ENCODE peak calls at places on chromosomes 5 and 9, in eight cellular contexts. J, N, F, Z, T, R, Q and V are unnamed samples.

GRCh38 chr9:105283795-105284194 is 39.3 kb downstream of the SLC44A1 start:
- DNase-seq in Z (no peak), Q (no peak), F (no peak), T (no peak), R (no peak), N (no peak), J (no peak), V (no peak)

GRCh38 chr9:2923810-2924768 is 80.2 kb upstream of the PUM3 start:
- DNase-seq in N (no peak), R (no peak), J (no peak), Z (no peak), F (no peak), T (no peak), Q (no peak), V (no peak)

GRCh38 chr5:164998590-164998989 is 1493.2 kb downstream of the MAT2B start:
- DNase-seq in J (no peak), R (no peak), F (no peak), Z (no peak), T (no peak), N (no peak), Q (no peak), V (no peak)

GRCh38 chr9:127183814-127184582 is 61.6 kb upstream of the ANGPTL2 start:
- DNase-seq in Q (no peak), Z (no peak), J (no peak), N (peak; percentile 71), R (no peak), T (no peak), F (no peak), V (no peak)

GRCh38 chr9:120561699-120562098 is 18.3 kb downstream of the CDK5RAP2 start:
- DNase-seq in F (no peak), Q (no peak), N (no peak), Z (no peak), R (no peak), J (no peak), T (no peak), V (no peak)

GRCh38 chr5:159316519-159317383 is 13.5 kb downstream of the IL12B start:
- DNase-seq in J (peak; percentile 57), N (peak; percentile 73), F (no peak), R (no peak), T (peak; percentile 64), Z (peak; percentile 67), Q (no peak), V (no peak)

GRCh38 chr5:50726475-50727148 is 60.2 kb downstream of the PARP8 start:
- DNase-seq in F (no peak), Q (no peak), N (no peak), J (no peak), Z (no peak), T (no peak), R (no peak), V (no peak)

GRCh38 chr9:127263664-127264063 is 910 bp upstream of the GARNL3 start:
- DNase-seq in Q (no peak), R (no peak), Z (no peak), J (no peak), N (no peak), T (no peak), F (no peak), V (no peak)

GRCh38 chr9:127269440-127269839 is 4.9 kb downstream of the GARNL3 start:
- DNase-seq in F (no peak), Z (no peak), Q (no peak), R (no peak), N (no peak), J (no peak), T (no peak), V (no peak)

GRCh38 chr5:80867233-80867632 is 92.9 kb upstream of the RASGRF2 start:
- DNase-seq in F (no peak), R (no peak), Z (no peak), N (peak; percentile 28), J (no peak), T (no peak), Q (no peak), V (no peak)

GRCh38 chr5:159849437-159850191 is 66.7 kb upstream of the ADRA1B start:
- DNase-seq in F (no peak), Q (no peak), Z (peak; percentile 67), J (peak; percentile 91), R (no peak), T (peak; percentile 90), N (peak; percentile 79), V (no peak)

GRCh38 chr5:10563132-10563939 is 534 bp upstream of the ANKRD33B start:
- DNase-seq in J (peak; percentile 41), F (no peak), N (peak; percentile 44), T (no peak), R (peak; percentile 6), Q (no peak), Z (peak; percentile 73), V (no peak)

GRCh38 chr5:140041492-140042421 is 1.3 kb downstream of the NRG2 start:
- DNase-seq in Q (peak; percentile 49), R (no peak), N (peak; percentile 48), F (peak; percentile 69), Z (no peak), J (peak; percentile 40), T (peak; percentile 48), V (peak; percentile 41)

GRCh38 chr9:99680191-99680590 is 141.5 kb upstream of the NR4A3 start:
- DNase-seq in Z (no peak), N (peak; percentile 31), J (peak; percentile 70), T (peak; percentile 54), R (no peak), Q (no peak), F (no peak), V (no peak)

GRCh38 chr9:83154821-83155220 is 91.9 kb upstream of the RASEF start:
- DNase-seq in F (no peak), N (peak; percentile 4), Z (no peak), J (peak; percentile 93), R (no peak), Q (no peak), T (peak; percentile 89), V (no peak)